ENCODE peak calls at places on chromosomes 5 and 9, in eight cellular contexts. One of them, this sample, is unnamed.

GRCh38 chr5:131112424-131112823 is 52.6 kb downstream of the HINT1 start:
- DNase-seq in Calu3: no peak
- DNase-seq in RPMI7951: no peak
- DNase-seq in stimulated activated CD4-positive, alpha-beta T cell treated with anti-CD3 and anti-CD28 coated beads, Interleukin-1b, Interleukin-23, amount 100 ng/mL, for 24 hours: no peak
- DNase-seq in amygdala: no peak
- DNase-seq in A549: no peak
- DNase-seq in uterus: no peak
- DNase-seq in T-helper 1 cell: no peak
- DNase-seq in this sample: no peak

GRCh38 chr5:36181709-36182262 is 29.9 kb downstream of the SKP2 start:
- DNase-seq in Calu3: no peak
- DNase-seq in RPMI7951: no peak
- DNase-seq in stimulated activated CD4-positive, alpha-beta T cell treated with anti-CD3 and anti-CD28 coated beads, Interleukin-1b, Interleukin-23, amount 100 ng/mL, for 24 hours: no peak
- DNase-seq in amygdala: no peak
- DNase-seq in A549: no peak
- DNase-seq in uterus: no peak
- DNase-seq in T-helper 1 cell: no peak
- DNase-seq in this sample: no peak

GRCh38 chr9:33187519-33188218 is 20.5 kb upstream of the B4GALT1 start:
- DNase-seq in Calu3: no peak
- DNase-seq in RPMI7951: no peak
- DNase-seq in stimulated activated CD4-positive, alpha-beta T cell treated with anti-CD3 and anti-CD28 coated beads, Interleukin-1b, Interleukin-23, amount 100 ng/mL, for 24 hours: no peak
- DNase-seq in amygdala: no peak
- DNase-seq in A549: no peak
- DNase-seq in uterus: peak
- DNase-seq in T-helper 1 cell: no peak
- DNase-seq in this sample: no peak

GRCh38 chr5:137078171-137078665 is 420.9 kb downstream of the SPOCK1 start:
- DNase-seq in Calu3: peak
- DNase-seq in RPMI7951: peak
- DNase-seq in stimulated activated CD4-positive, alpha-beta T cell treated with anti-CD3 and anti-CD28 coated beads, Interleukin-1b, Interleukin-23, amount 100 ng/mL, for 24 hours: no peak
- DNase-seq in amygdala: no peak
- DNase-seq in A549: peak
- DNase-seq in uterus: no peak
- DNase-seq in T-helper 1 cell: no peak
- DNase-seq in this sample: no peak

GRCh38 chr9:86767373-86767772 is 179.9 kb downstream of the GAS1 start:
- DNase-seq in Calu3: peak
- DNase-seq in RPMI7951: peak
- DNase-seq in stimulated activated CD4-positive, alpha-beta T cell treated with anti-CD3 and anti-CD28 coated beads, Interleukin-1b, Interleukin-23, amount 100 ng/mL, for 24 hours: no peak
- DNase-seq in amygdala: no peak
- DNase-seq in A549: no peak
- DNase-seq in uterus: no peak
- DNase-seq in T-helper 1 cell: no peak
- DNase-seq in this sample: no peak

GRCh38 chr5:124956471-124957029 is 210.1 kb upstream of the ZNF608 start:
- DNase-seq in Calu3: no peak
- DNase-seq in RPMI7951: peak
- DNase-seq in stimulated activated CD4-positive, alpha-beta T cell treated with anti-CD3 and anti-CD28 coated beads, Interleukin-1b, Interleukin-23, amount 100 ng/mL, for 24 hours: no peak
- DNase-seq in amygdala: no peak
- DNase-seq in A549: no peak
- DNase-seq in uterus: no peak
- DNase-seq in T-helper 1 cell: no peak
- DNase-seq in this sample: no peak

GRCh38 chr9:76859860-76860259 is 46.1 kb downstream of the PRUNE2 start:
- DNase-seq in Calu3: no peak
- DNase-seq in RPMI7951: no peak
- DNase-seq in stimulated activated CD4-positive, alpha-beta T cell treated with anti-CD3 and anti-CD28 coated beads, Interleukin-1b, Interleukin-23, amount 100 ng/mL, for 24 hours: no peak
- DNase-seq in amygdala: no peak
- DNase-seq in A549: no peak
- DNase-seq in uterus: no peak
- DNase-seq in T-helper 1 cell: no peak
- DNase-seq in this sample: no peak

GRCh38 chr9:85941617-85941930 is 628 bp downstream of the NAA35 start:
- DNase-seq in Calu3: no peak
- DNase-seq in RPMI7951: no peak
- DNase-seq in stimulated activated CD4-positive, alpha-beta T cell treated with anti-CD3 and anti-CD28 coated beads, Interleukin-1b, Interleukin-23, amount 100 ng/mL, for 24 hours: no peak
- DNase-seq in amygdala: no peak
- DNase-seq in A549: no peak
- DNase-seq in uterus: no peak
- DNase-seq in T-helper 1 cell: no peak
- DNase-seq in this sample: no peak

GRCh38 chr5:65479527-65479926 is 2.2 kb downstream of the ADAMTS6 start:
- DNase-seq in Calu3: no peak
- DNase-seq in RPMI7951: no peak
- DNase-seq in stimulated activated CD4-positive, alpha-beta T cell treated with anti-CD3 and anti-CD28 coated beads, Interleukin-1b, Interleukin-23, amount 100 ng/mL, for 24 hours: no peak
- DNase-seq in amygdala: no peak
- DNase-seq in A549: no peak
- DNase-seq in uterus: no peak
- DNase-seq in T-helper 1 cell: no peak
- DNase-seq in this sample: no peak

GRCh38 chr5:149627070-149627469 is 45.8 kb downstream of the ARHGEF37 start:
- DNase-seq in Calu3: no peak
- DNase-seq in RPMI7951: no peak
- DNase-seq in stimulated activated CD4-positive, alpha-beta T cell treated with anti-CD3 and anti-CD28 coated beads, Interleukin-1b, Interleukin-23, amount 100 ng/mL, for 24 hours: no peak
- DNase-seq in amygdala: no peak
- DNase-seq in A549: no peak
- DNase-seq in uterus: no peak
- DNase-seq in T-helper 1 cell: no peak
- DNase-seq in this sample: no peak

GRCh38 chr9:26369096-26369495 is 523.5 kb downstream of the CAAP1 start:
- DNase-seq in Calu3: no peak
- DNase-seq in RPMI7951: peak
- DNase-seq in stimulated activated CD4-positive, alpha-beta T cell treated with anti-CD3 and anti-CD28 coated beads, Interleukin-1b, Interleukin-23, amount 100 ng/mL, for 24 hours: no peak
- DNase-seq in amygdala: no peak
- DNase-seq in A549: no peak
- DNase-seq in uterus: no peak
- DNase-seq in T-helper 1 cell: no peak
- DNase-seq in this sample: no peak

GRCh38 chr5:153099328-153099727 is 391.1 kb upstream of the GRIA1 start:
- DNase-seq in Calu3: no peak
- DNase-seq in RPMI7951: no peak
- DNase-seq in stimulated activated CD4-positive, alpha-beta T cell treated with anti-CD3 and anti-CD28 coated beads, Interleukin-1b, Interleukin-23, amount 100 ng/mL, for 24 hours: no peak
- DNase-seq in amygdala: no peak
- DNase-seq in A549: no peak
- DNase-seq in uterus: no peak
- DNase-seq in T-helper 1 cell: no peak
- DNase-seq in this sample: no peak

GRCh38 chr5:154309361-154309725 is 118.8 kb downstream of the GALNT10 start:
- DNase-seq in Calu3: no peak
- DNase-seq in RPMI7951: peak
- DNase-seq in stimulated activated CD4-positive, alpha-beta T cell treated with anti-CD3 and anti-CD28 coated beads, Interleukin-1b, Interleukin-23, amount 100 ng/mL, for 24 hours: no peak
- DNase-seq in amygdala: no peak
- DNase-seq in A549: no peak
- DNase-seq in uterus: no peak
- DNase-seq in T-helper 1 cell: no peak
- DNase-seq in this sample: no peak